ENCODE peak calls at places on chromosomes 16 and 17, in eight cellular contexts. Z, U, H, P, V, Y, R and N are unnamed samples.

GRCh38 chr17:55133583-55133982 is 131.2 kb upstream of the HLF start:
- DNase-seq in U (no peak), H (no peak), R (no peak), Z (no peak), Y (no peak), P (no peak), V (no peak), N (no peak)

GRCh38 chr17:69723741-69724140 is 309.2 kb downstream of the MAP2K6 start:
- DNase-seq in U (no peak), Y (no peak), H (no peak), V (no peak), Z (no peak), P (no peak), R (peak), N (no peak)

GRCh38 chr16:16780588-16780987 is 401.6 kb downstream of the NPIPA7 start:
- DNase-seq in P (no peak), V (no peak), H (no peak), U (no peak), Y (no peak), R (no peak), Z (no peak), N (no peak)

GRCh38 chr17:83136931-83137330 is 57.5 kb downstream of the METRNL start:
- DNase-seq in P (peak), V (peak), R (no peak), Y (no peak), H (no peak), U (no peak), Z (peak), N (peak)

GRCh38 chr16:85969159-85969558 is 70.2 kb downstream of the IRF8 start:
- DNase-seq in P (no peak), R (peak), V (no peak), H (no peak), U (no peak), Y (no peak), Z (no peak), N (no peak)

GRCh38 chr17:28928061-28928460 is 23.3 kb downstream of the PHF12 start:
- DNase-seq in H (no peak), P (no peak), R (peak), Z (no peak), Y (no peak), U (no peak), V (no peak), N (no peak)

GRCh38 chr17:862584-862983 is 80.4 kb downstream of the MRM3 start:
- DNase-seq in U (no peak), P (no peak), V (no peak), R (no peak), Z (no peak), H (no peak), Y (no peak), N (no peak)

GRCh38 chr17:82930043-82930923 is 90.5 kb upstream of the ZNF750 start:
- DNase-seq in Z (no peak), P (no peak), V (peak), U (peak), H (no peak), R (no peak), Y (no peak), N (no peak)

GRCh38 chr17:8925808-8926207 is 39.7 kb downstream of the PIK3R5 start:
- DNase-seq in Z (no peak), V (no peak), Y (no peak), P (no peak), U (no peak), R (no peak), H (no peak), N (no peak)

GRCh38 chr17:8925141-8925540 is 40.4 kb downstream of the PIK3R5 start:
- DNase-seq in R (no peak), P (no peak), Z (no peak), Y (no peak), U (no peak), V (no peak), H (no peak), N (no peak)

GRCh38 chr17:8927395-8927794 is 38.1 kb downstream of the PIK3R5 start:
- DNase-seq in P (no peak), R (no peak), Y (no peak), H (no peak), U (no peak), Z (no peak), V (no peak), N (no peak)

GRCh38 chr17:8930664-8931063 is 34.8 kb downstream of the PIK3R5 start:
- DNase-seq in H (no peak), V (no peak), Z (no peak), Y (no peak), R (no peak), P (no peak), U (no peak), N (no peak)

GRCh38 chr17:8928347-8928746 is 37.2 kb downstream of the PIK3R5 start:
- DNase-seq in H (no peak), R (no peak), Y (no peak), P (no peak), U (no peak), Z (no peak), V (no peak), N (no peak)
- H3K4me3 ChIP-seq in H (no peak), R (no peak), Y (no peak), P (no peak), U (no peak), Z (no peak), V (no peak), N (no peak)

GRCh38 chr16:997440-998051 is 16.0 kb downstream of the SOX8 start:
- DNase-seq in P (no peak), R (peak), Y (no peak), H (peak), U (peak), V (no peak), Z (no peak), N (no peak)
- H3K4me3 ChIP-seq in P (no peak), R (no peak), Y (no peak), H (no peak), U (peak), V (peak), Z (peak), N (no peak)

GRCh38 chr16:280991-281659 is 734 bp downstream of the ARHGDIG start:
- DNase-seq in U (no peak), Z (no peak), V (no peak), R (no peak), P (no peak), H (no peak), Y (no peak), N (no peak)

GRCh38 chr16:280005-280421 is 378 bp upstream of the ARHGDIG start:
- DNase-seq in P (no peak), Y (no peak), U (no peak), H (no peak), R (no peak), V (no peak), Z (no peak), N (no peak)

GRCh38 chr16:281660-282249 is 1.2 kb upstream of the PDIA2 start:
- DNase-seq in Y (no peak), Z (no peak), V (no peak), P (no peak), U (no peak), R (no peak), H (no peak), N (no peak)

GRCh38 chr16:279531-279930 is 860 bp upstream of the ARHGDIG start:
- DNase-seq in U (no peak), Y (no peak), P (no peak), Z (no peak), H (no peak), R (no peak), V (no peak), N (no peak)

DNA sequence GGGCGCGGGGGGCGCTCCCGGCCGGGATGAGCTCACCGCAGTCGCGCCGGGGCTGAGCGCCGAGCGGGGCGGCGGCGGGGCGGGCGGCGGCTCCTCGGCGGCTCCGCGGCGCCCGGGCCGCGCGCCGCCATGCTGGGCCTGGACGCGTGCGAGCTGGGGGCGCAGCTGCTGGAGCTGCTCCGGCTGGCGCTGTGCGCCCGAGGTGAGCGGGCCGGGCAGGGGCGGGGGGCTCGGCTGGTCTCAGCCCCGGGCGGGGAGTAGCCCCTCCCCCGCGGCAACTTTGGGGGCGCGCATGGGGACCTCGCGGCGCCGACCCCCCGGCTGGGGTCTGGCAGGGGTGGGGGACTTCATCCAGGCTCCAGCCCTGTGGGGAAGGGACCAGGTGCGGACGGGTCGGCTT is at the start of gene ARHGDIG:
- DNase-seq in P (no peak), U (no peak), Z (no peak), Y (no peak), V (no peak), R (no peak), H (no peak), N (no peak)
- H3K4me3 ChIP-seq in P (no peak), U (peak), Z (no peak), Y (peak), V (peak), R (peak), H (no peak), N (no peak)

DNA sequence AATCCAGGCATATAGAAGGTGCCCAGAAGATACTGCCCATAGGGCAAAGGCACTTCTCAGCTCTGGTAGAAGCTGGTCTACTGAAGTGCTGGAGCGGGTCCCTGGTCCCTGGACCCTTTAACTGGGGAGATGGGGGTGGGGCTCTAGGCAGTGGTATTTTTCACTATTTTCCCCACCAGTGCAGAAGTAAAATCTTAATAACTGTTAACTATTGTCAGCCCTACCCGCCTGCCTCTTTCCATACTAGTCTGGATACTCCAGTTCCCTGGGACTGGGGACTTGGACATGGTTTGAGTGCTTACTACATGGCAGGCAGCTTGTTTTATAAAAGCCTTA is 24.6 kb downstream of the IGF2BP1 start:
- DNase-seq in P (no peak), V (no peak), R (no peak), Z (no peak), Y (no peak), H (no peak), U (no peak), N (no peak)
- H3K4me3 ChIP-seq in P (no peak), V (no peak), R (no peak), Z (no peak), Y (no peak), H (no peak), U (no peak), N (no peak)

DNA sequence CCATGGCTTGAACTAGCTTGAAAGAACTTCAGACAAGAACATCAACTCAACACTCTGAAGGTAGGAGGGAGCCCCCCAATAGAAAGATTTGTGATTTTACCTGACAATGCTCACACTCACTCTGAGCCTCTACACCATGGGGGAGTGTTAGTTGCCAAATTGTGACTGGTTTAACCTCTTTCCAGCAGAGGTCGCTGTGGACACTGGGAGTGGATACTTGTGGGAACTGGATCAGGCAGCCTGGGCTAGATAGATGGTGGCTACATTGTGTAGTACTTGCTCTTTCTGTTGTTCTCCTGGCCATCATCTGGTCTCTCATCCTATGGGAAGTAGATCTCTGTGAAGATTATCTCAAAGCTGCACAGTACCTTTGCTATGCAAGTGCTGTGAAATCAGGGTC is 2.9 kb downstream of the SMPD3 start:
- DNase-seq in H (peak), U (no peak), R (peak), P (peak), V (no peak), Z (peak), Y (no peak), N (peak)
- H3K4me3 ChIP-seq in H (no peak), U (no peak), R (no peak), P (no peak), V (no peak), Z (no peak), Y (no peak), N (no peak)

GRCh38 chr16:18797746-18798145 is 3.6 kb downstream of the ARL6IP1 start:
- DNase-seq in Z (no peak), U (no peak), Y (no peak), V (no peak), P (no peak), H (no peak), R (no peak), N (no peak)
- H3K4me3 ChIP-seq in Z (no peak), U (no peak), Y (no peak), V (no peak), P (no peak), H (no peak), R (no peak), N (no peak)

GRCh38 chr17:74379495-74380085 is 12.3 kb downstream of the GPR142 start:
- DNase-seq in V (peak), R (peak), Y (peak), H (peak), U (peak), Z (peak), P (peak), N (peak)
- H3K4me3 ChIP-seq in V (peak), R (no peak), Y (peak), H (no peak), U (peak), Z (no peak), P (no peak), N (no peak)

DNA sequence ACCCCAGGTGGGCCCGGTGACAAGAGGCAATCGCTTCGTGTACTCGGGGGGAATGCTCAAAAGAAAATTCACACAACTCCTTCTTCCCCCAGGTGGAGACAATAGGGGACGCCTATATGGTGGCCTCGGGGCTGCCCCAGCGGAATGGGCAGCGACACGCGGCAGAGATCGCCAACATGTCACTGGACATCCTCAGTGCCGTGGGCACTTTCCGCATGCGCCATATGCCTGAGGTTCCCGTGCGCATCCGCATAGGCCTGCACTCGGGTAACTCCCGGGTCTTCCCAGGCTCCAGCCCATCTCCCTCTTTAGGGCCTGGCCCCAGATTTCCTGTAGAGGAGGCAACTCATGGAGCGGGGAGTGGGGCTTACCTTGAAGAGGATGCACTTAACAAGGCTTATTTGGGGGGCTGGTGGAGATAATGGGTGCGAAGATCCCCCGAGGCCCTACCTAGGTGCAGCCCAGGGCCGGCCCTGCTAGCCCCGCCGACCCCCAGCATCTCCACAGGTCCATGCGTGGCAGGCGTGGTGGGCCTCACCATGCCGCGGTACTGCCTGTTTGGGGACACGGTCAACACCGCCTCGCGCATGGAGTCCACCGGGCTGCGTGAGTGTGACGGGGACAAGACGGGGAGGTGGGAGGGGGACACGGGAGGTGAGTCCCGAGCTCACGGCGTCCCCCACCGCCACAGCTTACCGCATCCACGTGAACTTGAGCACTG is 13.0 kb downstream of the GUCY2D start:
- DNase-seq in V (peak), Y (no peak), P (no peak), H (no peak), R (no peak), U (no peak), Z (no peak), N (no peak)
- H3K4me3 ChIP-seq in V (peak), Y (peak), P (no peak), H (no peak), R (no peak), U (peak), Z (peak), N (peak)

GRCh38 chr16:14307059-14307531 is 236.0 kb downstream of the MRTFB start:
- DNase-seq in P (no peak), Y (no peak), U (no peak), V (no peak), H (no peak), Z (no peak), R (no peak), N (no peak)

GRCh38 chr16:14308357-14308723 is 237.2 kb downstream of the MRTFB start:
- DNase-seq in P (no peak), V (no peak), U (no peak), Y (peak), Z (no peak), R (no peak), H (no peak), N (no peak)

GRCh38 chr16:14309001-14309886 is 238.1 kb downstream of the MRTFB start:
- DNase-seq in R (peak), Z (no peak), U (no peak), V (no peak), Y (peak), H (no peak), P (no peak), N (no peak)

GRCh38 chr16:14306485-14307058 is 235.5 kb downstream of the MRTFB start:
- DNase-seq in V (no peak), Y (no peak), Z (no peak), R (no peak), U (no peak), H (no peak), P (no peak), N (no peak)

DNA sequence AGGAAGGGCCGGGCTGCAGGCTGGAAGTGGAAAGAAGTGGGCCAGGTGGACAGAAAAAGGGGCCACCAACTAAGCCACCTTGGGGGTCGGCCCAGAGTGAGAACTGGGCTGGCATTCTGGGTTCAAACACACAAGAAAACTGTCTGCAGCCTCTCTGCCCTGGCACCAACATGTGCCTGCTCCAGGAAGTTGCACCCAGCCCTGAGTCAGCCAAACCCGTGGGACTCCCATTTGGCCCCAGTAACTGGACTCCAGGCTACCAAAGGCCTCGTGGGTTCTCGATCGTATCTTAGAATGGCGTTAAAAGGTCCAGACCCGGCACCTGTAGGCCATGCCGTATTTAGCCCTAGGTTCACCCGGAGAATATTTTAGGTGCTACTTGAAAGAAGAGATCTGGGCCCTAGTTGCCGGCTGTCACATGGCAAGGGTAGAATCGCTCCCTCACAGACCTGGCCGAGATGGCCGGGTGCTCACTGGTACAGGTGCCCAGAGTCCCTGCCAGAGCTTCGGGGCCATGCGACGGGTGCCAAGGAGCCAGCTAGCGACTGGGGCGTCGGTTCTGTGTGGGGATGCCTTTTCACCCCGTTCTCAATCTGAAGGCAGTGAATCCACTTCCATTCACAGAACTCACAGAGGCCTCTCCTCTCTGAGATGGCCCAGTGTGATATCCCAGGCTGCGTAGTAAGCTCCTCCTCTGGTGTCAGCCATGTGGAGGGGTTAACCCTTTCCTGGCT is 236.7 kb downstream of the MRTFB start:
- DNase-seq in H (no peak), Z (no peak), R (peak), V (no peak), U (peak), P (peak), Y (peak), N (no peak)
- H3K4me3 ChIP-seq in H (no peak), Z (no peak), R (no peak), V (no peak), U (peak), P (no peak), Y (peak), N (no peak)